ENCODE peak calls at places on chromosomes 3 and 15, in five cellular contexts. V, G, J, R and T are unnamed samples.

GRCh38 chr15:60568301-60568742 is 89.4 kb upstream of the ICE2 start:
- DNase-seq in V (peak; percentile 67), G (no peak), J (no peak), R (no peak), T (no peak)

GRCh38 chr15:69576948-69577351 is 124.3 kb downstream of the RPLP1 start:
- DNase-seq in G (no peak), J (peak; percentile 63), R (peak; percentile 61), V (no peak), T (no peak)

GRCh38 chr3:102113421-102114041 is 264.2 kb downstream of the NFKBIZ start:
- DNase-seq in R (no peak), J (no peak), G (no peak), V (no peak), T (no peak)

GRCh38 chr3:168053115-168053514 is 42.6 kb downstream of the GOLIM4 start:
- DNase-seq in J (no peak), G (no peak), V (no peak), R (no peak), T (no peak)

GRCh38 chr3:72452745-72453144 is 395.5 kb downstream of the SHQ1 start:
- DNase-seq in V (no peak), J (no peak), G (no peak), R (no peak), T (no peak)

GRCh38 chr15:38300395-38300794 is 47.8 kb downstream of the SPRED1 start:
- DNase-seq in V (no peak), G (no peak), R (no peak), J (no peak), T (no peak)

GRCh38 chr15:38069506-38069905 is 135.1 kb downstream of the TMCO5A start:
- DNase-seq in R (peak; percentile 63), J (peak; percentile 85), V (no peak), G (peak; percentile 87), T (no peak)

GRCh38 chr3:4360817-4361216 is 57.6 kb downstream of the SETMAR start:
- DNase-seq in G (no peak), J (no peak), V (no peak), R (no peak), T (no peak)

GRCh38 chr3:60333710-60334109 is 917.5 kb downstream of the FHIT start:
- DNase-seq in R (no peak), V (no peak), G (no peak), J (no peak), T (no peak)

GRCh38 chr3:150035400-150035799 is 64.7 kb upstream of the PFN2 start:
- DNase-seq in G (no peak), R (no peak), V (peak; percentile 72), J (no peak), T (no peak)

GRCh38 chr3:120144267-120144666 is 50.0 kb upstream of the GSK3B start:
- DNase-seq in R (no peak), V (peak; percentile 55), J (no peak), G (peak; percentile 28), T (no peak)

GRCh38 chr3:55910543-55910942 is 423.4 kb upstream of the WNT5A start:
- DNase-seq in V (no peak), G (no peak), R (no peak), J (no peak), T (no peak)

GRCh38 chr15:68735610-68736009 is 85.1 kb downstream of the ANP32A start:
- DNase-seq in J (no peak), V (no peak), G (no peak), R (no peak), T (no peak)

GRCh38 chr15:70093481-70094309 is 4.0 kb downstream of the TLE3 start:
- DNase-seq in R (no peak), G (no peak), V (peak; percentile 72), J (peak; percentile 81), T (peak; percentile 71)

GRCh38 chr3:13457593-13457992 is 22.5 kb upstream of the HDAC11 start:
- DNase-seq in G (no peak), V (no peak), R (no peak), J (no peak), T (no peak)

GRCh38 chr15:25737218-25737643 is 125.9 kb downstream of the ATP10A start:
- DNase-seq in V (no peak), J (no peak), G (no peak), R (no peak), T (no peak)

GRCh38 chr3:197183582-197183981 is 114.8 kb downstream of the DLG1 start:
- DNase-seq in G (no peak), V (no peak), R (no peak), J (no peak), T (no peak)

GRCh38 chr3:4722103-4722502 is 229.0 kb downstream of the ITPR1 start:
- DNase-seq in J (peak; percentile 62), G (peak; percentile 83), V (no peak), R (no peak), T (no peak)

GRCh38 chr3:69491980-69492379 is 106.1 kb upstream of the FRMD4B start:
- DNase-seq in J (no peak), G (no peak), R (no peak), V (no peak), T (no peak)

GRCh38 chr15:20352241-20353200 is 189.1 kb downstream of the GOLGA6L6 start:
- DNase-seq in R (peak; percentile 37), J (no peak), V (no peak), G (no peak), T (no peak)

GRCh38 chr3:27607370-27607769 is 114.8 kb downstream of the EOMES start:
- DNase-seq in G (no peak), J (no peak), V (peak; percentile 70), R (no peak), T (no peak)

GRCh38 chr3:11803977-11804903 is 42.4 kb downstream of the TAMM41 start:
- DNase-seq in J (peak; percentile 39), G (peak; percentile 47), R (no peak), V (peak; percentile 61), T (peak; percentile 24)

GRCh38 chr3:72496055-72496690 is 352.1 kb downstream of the SHQ1 start:
- DNase-seq in V (no peak), G (no peak), R (no peak), J (no peak), T (no peak)

GRCh38 chr3:126416943-126417342 is 22.2 kb downstream of the CFAP100 start:
- DNase-seq in R (no peak), V (no peak), J (no peak), G (no peak), T (peak; percentile 30)

GRCh38 chr15:60618206-60618605 is 139.3 kb upstream of the ICE2 start:
- DNase-seq in V (no peak), R (no peak), G (no peak), J (no peak), T (no peak)

DNA sequence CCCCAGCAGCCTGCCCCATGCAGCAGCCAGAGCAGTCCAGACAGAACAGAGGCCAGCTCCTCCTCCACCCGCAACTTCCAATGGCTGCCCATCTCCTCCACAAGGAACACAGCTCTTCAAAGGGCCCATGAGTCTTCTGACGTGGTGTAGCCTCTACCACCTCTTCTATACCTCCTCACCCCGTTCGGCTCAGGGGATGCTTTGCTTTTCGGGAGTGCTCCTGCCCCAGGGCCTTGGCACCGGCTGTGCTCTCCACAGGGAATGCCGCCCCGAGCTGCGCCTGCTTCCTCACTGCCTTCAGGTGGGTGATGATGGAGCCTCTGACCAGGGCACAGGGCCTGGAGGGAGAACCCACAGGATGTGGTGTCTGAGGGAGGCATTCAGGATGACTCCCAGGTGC is 14.6 kb downstream of the DNAJB8 start:
- DNase-seq in V (no peak), R (no peak), G (no peak), J (no peak), T (no peak)
- H3K27ac ChIP-seq in V (no peak overlapping the region), R (no peak overlapping the region), G (no peak overlapping the region), J (no peak overlapping the region), T (no peak overlapping the region)

GRCh38 chr15:53835309-53835708 is 75.8 kb upstream of the WDR72 start:
- DNase-seq in G (no peak), R (no peak), J (no peak), V (no peak), T (no peak)
- H3K27ac ChIP-seq in G (no peak overlapping the region), R (no peak overlapping the region), J (no peak overlapping the region), V (no peak overlapping the region), T (no peak overlapping the region)

GRCh38 chr3:141401095-141401494 is 32.8 kb downstream of the ZBTB38 start:
- DNase-seq in R (no peak), G (no peak), J (no peak), V (no peak), T (no peak)
- H3K27ac ChIP-seq in R (peak overlapping the region; percentile 83), G (peak overlapping the region; percentile 95), J (peak overlapping the region; percentile 95), V (no peak overlapping the region), T (peak overlapping the region; percentile 99)

DNA sequence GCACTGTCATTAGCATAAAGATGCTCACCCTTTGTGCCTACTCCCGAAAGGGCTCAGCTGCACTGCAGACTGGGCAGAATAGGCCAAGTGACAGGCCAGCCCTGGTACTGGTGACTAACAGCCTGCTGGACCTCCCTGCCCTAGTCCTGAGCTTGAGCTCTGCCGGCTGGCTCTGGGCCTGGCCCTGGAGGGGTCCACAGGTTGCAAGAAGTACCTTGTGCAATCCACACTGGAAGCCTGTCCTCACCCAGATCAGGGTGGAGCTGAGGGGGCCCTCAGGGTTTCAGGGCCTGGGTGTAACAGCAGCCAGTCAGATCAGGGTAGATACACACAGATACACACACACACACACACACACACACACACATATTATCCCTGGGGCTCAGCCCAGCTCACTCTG is 27.3 kb upstream of the PLA2G4D start:
- DNase-seq in V (no peak), G (no peak), J (peak; percentile 46), R (no peak), T (no peak)
- H3K27ac ChIP-seq in V (no peak overlapping the region), G (no peak overlapping the region), J (no peak overlapping the region), R (no peak overlapping the region), T (no peak overlapping the region)

GRCh38 chr3:65925254-65925954 is 113.3 kb downstream of the MAGI1 start:
- DNase-seq in R (no peak), V (no peak), G (no peak), J (no peak), T (no peak)

GRCh38 chr3:65922441-65922840 is 116.3 kb downstream of the MAGI1 start:
- DNase-seq in G (no peak), J (no peak), R (no peak), V (no peak), T (no peak)

GRCh38 chr3:65928110-65928509 is 110.6 kb downstream of the MAGI1 start:
- DNase-seq in R (no peak), J (no peak), G (no peak), V (no peak), T (no peak)

GRCh38 chr3:65927576-65927975 is 111.1 kb downstream of the MAGI1 start:
- DNase-seq in J (no peak), V (no peak), R (no peak), G (no peak), T (no peak)

GRCh38 chr3:65924762-65925161 is 114.0 kb downstream of the MAGI1 start:
- DNase-seq in J (no peak), V (no peak), R (no peak), G (no peak), T (no peak)
- H3K27ac ChIP-seq in J (no peak overlapping the region), V (no peak overlapping the region), R (no peak overlapping the region), G (no peak overlapping the region), T (peak overlapping the region; percentile 80)

DNA sequence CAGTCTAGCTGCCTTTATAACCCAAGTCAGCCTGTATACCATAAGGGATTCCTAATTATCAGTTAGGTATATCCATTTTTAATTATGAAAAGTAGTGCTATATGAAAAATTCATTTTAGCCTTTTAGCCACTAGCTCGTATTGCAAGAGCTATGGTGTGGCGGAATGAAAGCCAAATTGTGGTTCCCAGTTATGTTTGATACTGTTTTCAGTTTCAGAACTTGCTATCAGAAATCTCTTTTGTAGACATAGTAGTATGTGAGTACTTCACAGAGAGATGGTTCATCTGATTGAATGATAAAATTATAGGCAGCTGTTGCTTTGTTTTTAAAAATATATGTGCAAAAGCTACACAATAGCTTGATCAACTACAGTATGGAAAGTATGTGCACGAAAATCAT is 134.6 kb downstream of the SLC25A26 start:
- DNase-seq in V (no peak), J (no peak), G (no peak), R (no peak), T (no peak)
- H3K27ac ChIP-seq in V (no peak overlapping the region), J (no peak overlapping the region), G (no peak overlapping the region), R (no peak overlapping the region), T (no peak overlapping the region)

GRCh38 chr3:61594144-61594977 is 33.0 kb downstream of the PTPRG start:
- DNase-seq in V (no peak), J (no peak), R (no peak), G (no peak), T (no peak)
- H3K27ac ChIP-seq in V (no peak overlapping the region), J (no peak overlapping the region), R (peak overlapping the region; percentile 20), G (no peak overlapping the region), T (peak overlapping the region; percentile 73)